ENCODE peak calls at places on chromosomes 13 and 19, in eight cellular contexts. I is heart right ventricle; K is right lobe of liver; M is CD8-positive, alpha-beta T cell; U is breast epithelium; C is tibial nerve; T is cardiac muscle cell; S is osteoblast. P is an unnamed sample.
A peak's percentile ranks its signal among the peaks of the same experiment; 100 is the strongest.

GRCh38 chr19:4238831-4239230 is 8.0 kb upstream of the YJU2 start:
- DNase-seq in I (no peak), K (no peak), M (no peak), U (no peak), C (no peak), T (no peak), S (peak; percentile 51), P (no peak)

GRCh38 chr13:33825083-33825482 is 7.1 kb downstream of the RFC3 start:
- DNase-seq in I (no peak), K (no peak), M (no peak), U (no peak), C (no peak), T (no peak), S (no peak), P (no peak)

GRCh38 chr19:39996218-39996810 is 546 bp upstream of the ZNF546 start:
- DNase-seq in I (no peak), K (no peak), M (no peak), U (no peak), C (no peak), T (peak; percentile 64), S (peak; percentile 42), P (no peak)

GRCh38 chr13:42497798-42498197 is 76.2 kb upstream of the TNFSF11 start:
- DNase-seq in I (no peak), K (no peak), M (no peak), U (no peak), C (no peak), T (peak; percentile 86), S (peak; percentile 65), P (no peak)

GRCh38 chr19:18284710-18285430 is 3.4 kb upstream of the JUND start:
- DNase-seq in I (no peak), K (no peak), M (no peak), U (no peak), C (no peak), T (no peak), S (peak; percentile 86), P (no peak)

GRCh38 chr19:47660435-47660832 is 51.5 kb downstream of the BICRA start:
- DNase-seq in I (no peak), K (peak; percentile 49), M (no peak), U (no peak), C (no peak), T (no peak), S (no peak), P (no peak)

GRCh38 chr13:26221399-26221720 is 754 bp downstream of the RNF6 start:
- DNase-seq in I (no peak), K (no peak), M (no peak), U (no peak), C (no peak), T (no peak), S (no peak), P (no peak)

GRCh38 chr13:24995225-24995804 is 100.6 kb upstream of the PABPC3 start:
- DNase-seq in I (no peak), K (peak; percentile 35), M (peak; percentile 58), U (no peak), C (peak; percentile 76), T (peak; percentile 90), S (peak; percentile 61), P (no peak)

GRCh38 chr13:32019612-32020233 is 11.9 kb upstream of the FRY start:
- DNase-seq in I (no peak), K (no peak), M (no peak), U (no peak), C (peak; percentile 67), T (peak; percentile 90), S (peak; percentile 60), P (no peak)

GRCh38 chr13:50377726-50378270 is 362.6 kb downstream of the KCNRG start:
- DNase-seq in I (no peak), K (no peak), M (no peak), U (no peak), C (no peak), T (no peak), S (no peak), P (no peak)

GRCh38 chr13:114019367-114019766 is 45.5 kb upstream of the C13orf46 start:
- DNase-seq in I (no peak), K (no peak), M (no peak), U (no peak), C (no peak), T (no peak), S (no peak), P (no peak)

GRCh38 chr13:88022826-88023225 is 351.7 kb downstream of the SLITRK5 start:
- DNase-seq in I (no peak), K (no peak), M (no peak), U (no peak), C (no peak), T (peak; percentile 40), S (no peak), P (no peak)

GRCh38 chr13:23570099-23570926 is at the start of gene TNFRSF19:
- DNase-seq in I (peak; percentile 40), K (no peak), M (no peak), U (no peak), C (peak; percentile 35), T (peak; percentile 84), S (peak; percentile 77), P (no peak)

GRCh38 chr13:57418067-57418677 is 213.4 kb upstream of the PCDH17 start:
- DNase-seq in I (no peak), K (peak; percentile 42), M (no peak), U (no peak), C (no peak), T (no peak), S (no peak), P (no peak)

GRCh38 chr19:50333737-50334617 is 4.8 kb upstream of the KCNC3 start:
- DNase-seq in I (peak; percentile 84), K (peak; percentile 81), M (peak; percentile 92), U (peak; percentile 35), C (peak; percentile 36), T (peak; percentile 79), S (peak; percentile 100), P (peak; percentile 92)

GRCh38 chr13:69633044-69633443 is 474.6 kb upstream of the ATXN8OS start:
- DNase-seq in I (no peak), K (no peak), M (no peak), U (no peak), C (no peak), T (no peak), S (no peak), P (no peak)

GRCh38 chr13:91031508-91031907 is 316.0 kb upstream of the MIR17HG start:
- DNase-seq in I (no peak), K (no peak), M (no peak), U (no peak), C (no peak), T (no peak), S (no peak), P (no peak)

GRCh38 chr19:54654447-54655321 is 8.1 kb upstream of the LILRB4 start:
- DNase-seq in I (no peak), K (no peak), M (no peak), U (no peak), C (no peak), T (no peak), S (no peak), P (no peak)

GRCh38 chr19:12580180-12580694 is 29.0 kb upstream of the ZNF564 start:
- DNase-seq in I (no peak), K (no peak), M (no peak), U (no peak), C (no peak), T (peak; percentile 41), S (no peak), P (no peak)

GRCh38 chr19:4066176-4066606 is 508 bp downstream of the ZBTB7A start:
- DNase-seq in I (peak; percentile 69), K (peak; percentile 71), M (peak; percentile 82), U (no peak), C (no peak), T (no peak), S (no peak), P (peak; percentile 84)

GRCh38 chr13:57716295-57716694 is 84.8 kb downstream of the PCDH17 start:
- DNase-seq in I (no peak), K (no peak), M (no peak), U (no peak), C (no peak), T (no peak), S (no peak), P (no peak)

GRCh38 chr19:18633321-18633720 is 3.5 kb upstream of the KLHL26 start:
- DNase-seq in I (no peak), K (no peak), M (no peak), U (no peak), C (no peak), T (no peak), S (peak; percentile 6), P (no peak)

GRCh38 chr19:43765109-43765876 is 10.5 kb upstream of the SMG9 start:
- DNase-seq in I (peak; percentile 32), K (no peak), M (peak; percentile 71), U (peak; percentile 76), C (peak; percentile 21), T (peak; percentile 89), S (peak; percentile 98), P (peak; percentile 73)

GRCh38 chr13:59384154-59384553 is 779.6 kb downstream of the DIAPH3 start:
- DNase-seq in I (no peak), K (no peak), M (no peak), U (no peak), C (no peak), T (no peak), S (peak; percentile 1), P (no peak)

GRCh38 chr19:2356036-2356646 is 3.9 kb upstream of the TMPRSS9 start:
- DNase-seq in I (no peak), K (no peak), M (no peak), U (no peak), C (no peak), T (no peak), S (peak; percentile 83), P (no peak)
- H3K4me1 ChIP-seq in I (no peaks in the 10 kb centered on the region), K (no peaks in the 10 kb centered on the region), M (no peaks in the 10 kb centered on the region), U (no peaks in the 10 kb centered on the region), C (no peaks in the 10 kb centered on the region), T (no peaks in the 10 kb centered on the region), S (no peaks in the 10 kb centered on the region), P (no peaks in the 10 kb centered on the region)

GRCh38 chr13:63901630-63902029 is 2486.0 kb upstream of the PCDH20 start:
- DNase-seq in I (no peak), K (no peak), M (no peak), U (no peak), C (no peak), T (no peak), S (no peak), P (no peak)

GRCh38 chr13:63902141-63902540 is 2486.5 kb upstream of the PCDH20 start:
- DNase-seq in I (no peak), K (no peak), M (no peak), U (no peak), C (no peak), T (no peak), S (no peak), P (peak; percentile 26)
- H3K36me3 ChIP-seq in I (no peaks in the 10 kb centered on the region), K (no peaks in the 10 kb centered on the region), M (no peaks in the 10 kb centered on the region), U (no peaks in the 10 kb centered on the region), C (no peaks in the 10 kb centered on the region), T (no peaks in the 10 kb centered on the region), S (no peaks in the 10 kb centered on the region), P (no peaks in the 10 kb centered on the region)

GRCh38 chr13:29509999-29510586 is 85.4 kb downstream of the SLC7A1 start:
- DNase-seq in I (no peak), K (no peak), M (no peak), U (no peak), C (no peak), T (no peak), S (peak; percentile 97), P (no peak)
- H3K4me1 ChIP-seq in I (peaks cover 36% of the 10 kb centered on the region), K (no peaks in the 10 kb centered on the region), M (no peaks in the 10 kb centered on the region), U (no peaks in the 10 kb centered on the region), C (no peaks in the 10 kb centered on the region), T (peaks cover 24% of the 10 kb centered on the region), S (peaks cover 41% of the 10 kb centered on the region), P (no peaks in the 10 kb centered on the region)

DNA sequence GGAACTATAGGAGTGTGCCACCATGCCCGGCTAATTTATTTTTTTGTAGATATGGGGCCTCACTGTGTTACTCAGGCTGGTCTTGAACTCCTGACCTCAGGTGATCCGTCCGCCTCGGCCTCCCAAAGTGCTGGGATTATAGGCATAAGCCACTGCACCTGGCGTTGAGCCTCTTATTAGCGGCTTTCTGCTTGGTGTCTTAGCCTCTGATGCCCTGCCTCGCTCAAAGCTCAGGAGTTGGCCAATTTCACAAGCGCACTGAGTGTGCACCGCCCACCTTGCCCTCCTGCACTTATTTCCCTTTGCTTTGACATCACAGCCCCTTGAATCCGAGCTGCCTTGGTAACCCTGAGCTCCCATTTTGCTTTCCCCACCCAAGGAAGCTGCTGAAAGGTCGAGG is 10.1 kb downstream of the YIPF2 start:
- DNase-seq in I (no peak), K (no peak), M (no peak), U (no peak), C (no peak), T (no peak), S (no peak), P (no peak)
- H3K36me3 ChIP-seq in I (no peaks in the 10 kb centered on the region), K (peaks cover 8% of the 10 kb centered on the region), M (no peaks in the 10 kb centered on the region), U (no peaks in the 10 kb centered on the region), C (peaks cover 4% of the 10 kb centered on the region), T (peaks cover 22% of the 10 kb centered on the region), S (peaks cover 44% of the 10 kb centered on the region), P (peaks cover 77% of the 10 kb centered on the region)

P was measured in upper lobe of right lung.